ENCODE peak calls at places on chromosomes 16 and 17, in eight cellular contexts. D, W, L, S, P, C, K and G are unnamed samples.

GRCh38 chr17:43917348-43918025 is 10.2 kb upstream of the MPP2 start:
- DNase-seq in D (peak; percentile 24), W (peak; percentile 10), L (peak; percentile 42), S (no peak), P (peak; percentile 71), C (peak; percentile 61), K (peak; percentile 80), G (no peak)

GRCh38 chr16:28596840-28597691 is at the start of gene SULT1A2:
- DNase-seq in D (no peak), W (no peak), L (peak; percentile 20), S (no peak), P (no peak), C (no peak), K (no peak), G (peak; percentile 49)

GRCh38 chr16:75053791-75054555 is 55.1 kb downstream of the ZNRF1 start:
- DNase-seq in D (no peak), W (no peak), L (no peak), S (peak; percentile 47), P (no peak), C (no peak), K (no peak), G (peak; percentile 60)

GRCh38 chr17:45307290-45308015 is 9.4 kb downstream of the MAP3K14 start:
- DNase-seq in D (no peak), W (peak; percentile 90), L (peak; percentile 93), S (peak; percentile 63), P (peak; percentile 80), C (peak; percentile 57), K (peak; percentile 94), G (peak; percentile 85)

GRCh38 chr17:60629120-60629519 is 29.1 kb downstream of the PPM1D start:
- DNase-seq in D (no peak), W (no peak), L (no peak), S (no peak), P (no peak), C (no peak), K (no peak), G (no peak)

GRCh38 chr16:73183678-73184092 is 135.8 kb upstream of the ZFHX3 start:
- DNase-seq in D (no peak), W (no peak), L (peak; percentile 82), S (no peak), P (no peak), C (no peak), K (no peak), G (no peak)

GRCh38 chr16:85796152-85796551 is 3.2 kb downstream of the EMC8 start:
- DNase-seq in D (no peak), W (no peak), L (no peak), S (no peak), P (no peak), C (no peak), K (no peak), G (no peak)

GRCh38 chr16:29994613-29995329 is 646 bp downstream of the HIRIP3 start:
- DNase-seq in D (peak; percentile 63), W (peak; percentile 66), L (peak; percentile 36), S (peak; percentile 56), P (peak; percentile 82), C (no peak), K (no peak), G (peak; percentile 81)

GRCh38 chr16:73253922-73254480 is 206.1 kb upstream of the ZFHX3 start:
- DNase-seq in D (no peak), W (no peak), L (no peak), S (no peak), P (no peak), C (no peak), K (no peak), G (no peak)

GRCh38 chr16:58586340-58587030 is 43.1 kb downstream of the CNOT1 start:
- DNase-seq in D (no peak), W (no peak), L (no peak), S (no peak), P (no peak), C (no peak), K (no peak), G (no peak)

GRCh38 chr17:50830994-50831393 is 4.4 kb upstream of the WFIKKN2 start:
- DNase-seq in D (no peak), W (no peak), L (no peak), S (no peak), P (no peak), C (no peak), K (no peak), G (no peak)

GRCh38 chr17:66783656-66784381 is 51.1 kb upstream of the CACNG5 start:
- DNase-seq in D (no peak), W (no peak), L (no peak), S (no peak), P (no peak), C (no peak), K (no peak), G (no peak)

GRCh38 chr17:31558748-31559646 is 167.5 kb downstream of the RAB11FIP4 start:
- DNase-seq in D (peak; percentile 47), W (peak; percentile 80), L (peak; percentile 79), S (peak; percentile 58), P (peak; percentile 69), C (peak; percentile 94), K (peak; percentile 68), G (peak; percentile 79)

GRCh38 chr17:64115871-64116534 is 13.9 kb downstream of the ERN1 start:
- DNase-seq in D (no peak), W (peak; percentile 94), L (peak; percentile 93), S (no peak), P (no peak), C (no peak), K (no peak), G (peak; percentile 27)

GRCh38 chr17:68829211-68829610 is 126.0 kb downstream of the ABCA8 start:
- DNase-seq in D (no peak), W (no peak), L (no peak), S (no peak), P (no peak), C (no peak), K (no peak), G (no peak)